ENCODE peak calls at places on chromosomes 6 and 20, in four cellular contexts. W is Right ventricle myocardium superior, H is GM04504, V is amniotic stem cell. C is an unnamed sample.
A peak's percentile ranks its signal among the peaks of the same experiment; 100 is the strongest.

GRCh38 chr6:158697798-158698197 is 47.9 kb downstream of the SYTL3 start:
- DNase-seq in H (peak; percentile 69), V (no peak), W (no peak), C (no peak)

GRCh38 chr20:16701296-16701695 is 28.5 kb upstream of the SNRPB2 start:
- DNase-seq in V (no peak), H (no peak), W (no peak), C (peak; percentile 25)

GRCh38 chr6:27157461-27158315 is 89.8 kb upstream of the PRSS16 start:
- DNase-seq in V (peak; percentile 40), W (peak; percentile 75), H (no peak), C (peak; percentile 75)

GRCh38 chr6:124683507-124683906 is 278.7 kb upstream of the RNF217 start:
- DNase-seq in V (no peak), H (no peak), W (no peak), C (no peak)

GRCh38 chr6:42281570-42281969 is 63.9 kb upstream of the MRPS10 start:
- DNase-seq in W (no peak), H (no peak), V (no peak), C (no peak)

GRCh38 chr6:125340175-125340835 is 38.5 kb upstream of the HDDC2 start:
- DNase-seq in H (no peak), W (peak; percentile 41), V (no peak), C (no peak)

GRCh38 chr6:63458480-63459115 is 113.7 kb upstream of the LOC128125822 start:
- DNase-seq in W (no peak), V (no peak), H (no peak), C (no peak)

GRCh38 chr6:131979515-131980337 is 28.6 kb upstream of the CCN2 start:
- DNase-seq in H (peak; percentile 56), W (no peak), V (peak; percentile 68), C (peak; percentile 34)

GRCh38 chr6:7086488-7086887 is 21.3 kb upstream of the RREB1 start:
- DNase-seq in W (peak; percentile 60), H (no peak), V (no peak), C (peak; percentile 7)

GRCh38 chr6:125904871-125905270 is 51.7 kb upstream of the HINT3 start:
- DNase-seq in W (no peak), H (peak; percentile 58), V (no peak), C (peak; percentile 98)

GRCh38 chr6:167477688-167478087 is 152.8 kb downstream of the TTLL2 start:
- DNase-seq in W (no peak), H (no peak), V (no peak), C (no peak)

GRCh38 chr6:35496036-35496850 is 636 bp downstream of the TEAD3 start:
- DNase-seq in V (peak; percentile 34), W (peak; percentile 55), H (no peak), C (peak; percentile 56)

GRCh38 chr6:147459772-147460171 is 48.7 kb upstream of the SAMD5 start:
- DNase-seq in H (no peak), W (no peak), V (no peak), C (peak; percentile 12)

GRCh38 chr6:79632580-79632979 is 1.5 kb downstream of the SH3BGRL2 start:
- DNase-seq in V (no peak), H (no peak), W (no peak), C (no peak)

GRCh38 chr20:32638848-32639247 is 34.9 kb downstream of the C20orf203 start:
- DNase-seq in V (no peak), H (no peak), W (peak; percentile 55), C (peak; percentile 93)

GRCh38 chr20:4545526-4545925 is 176.2 kb upstream of the PRND start:
- DNase-seq in W (no peak), H (peak; percentile 26), V (no peak), C (no peak)

GRCh38 chr6:16684195-16684689 is 77.0 kb downstream of the ATXN1 start:
- DNase-seq in V (no peak), W (no peak), H (no peak), C (peak; percentile 58)

C was measured in epithelial cell of esophagus.